ENCODE peak calls at places on chromosomes 4 and X, in seven cellular contexts. One of them, this sample, is unnamed.

GRCh38 chr4:17939061-17939460 is 82.5 kb downstream of the LCORL start:
- DNase-seq in HCEC 1CT: no peak
- DNase-seq in NCI-H2107: no peak
- DNase-seq in tibial artery: no peak
- DNase-seq in activated T-cell treated with anti-CD3 and anti-CD28 coated beads for 1 hour: no peak
- DNase-seq in NCI-H748 treated with DMSO at 0.1 percent for 48 hours: no peak
- DNase-seq in iPS DF 6.9: no peak
- DNase-seq in this sample: no peak

GRCh38 chr4:119525005-119525749 is 103.4 kb downstream of the PDE5A start:
- DNase-seq in HCEC 1CT: peak
- DNase-seq in NCI-H2107: no peak
- DNase-seq in tibial artery: no peak
- DNase-seq in activated T-cell treated with anti-CD3 and anti-CD28 coated beads for 1 hour: no peak
- DNase-seq in NCI-H748 treated with DMSO at 0.1 percent for 48 hours: no peak
- DNase-seq in iPS DF 6.9: no peak
- DNase-seq in this sample: peak

GRCh38 chrX:10190367-10190766 is 33.6 kb downstream of the CLCN4 start:
- DNase-seq in HCEC 1CT: peak
- DNase-seq in NCI-H2107: peak
- DNase-seq in tibial artery: no peak
- DNase-seq in activated T-cell treated with anti-CD3 and anti-CD28 coated beads for 1 hour: no peak
- DNase-seq in NCI-H748 treated with DMSO at 0.1 percent for 48 hours: peak
- DNase-seq in iPS DF 6.9: no peak
- DNase-seq in this sample: peak

GRCh38 chrX:135973025-135973547 is 702 bp downstream of the MMGT1 start:
- DNase-seq in HCEC 1CT: peak
- DNase-seq in NCI-H2107: no peak
- DNase-seq in tibial artery: no peak
- DNase-seq in activated T-cell treated with anti-CD3 and anti-CD28 coated beads for 1 hour: no peak
- DNase-seq in NCI-H748 treated with DMSO at 0.1 percent for 48 hours: no peak
- DNase-seq in iPS DF 6.9: no peak
- DNase-seq in this sample: no peak

GRCh38 chr4:150573534-150573933 is 8.4 kb upstream of the MAB21L2 start:
- DNase-seq in HCEC 1CT: peak
- DNase-seq in NCI-H2107: no peak
- DNase-seq in tibial artery: no peak
- DNase-seq in activated T-cell treated with anti-CD3 and anti-CD28 coated beads for 1 hour: no peak
- DNase-seq in NCI-H748 treated with DMSO at 0.1 percent for 48 hours: no peak
- DNase-seq in iPS DF 6.9: no peak
- DNase-seq in this sample: peak

GRCh38 chr4:73139991-73140390 is 70.5 kb upstream of the COX18 start:
- DNase-seq in HCEC 1CT: no peak
- DNase-seq in NCI-H2107: no peak
- DNase-seq in tibial artery: no peak
- DNase-seq in activated T-cell treated with anti-CD3 and anti-CD28 coated beads for 1 hour: no peak
- DNase-seq in NCI-H748 treated with DMSO at 0.1 percent for 48 hours: no peak
- DNase-seq in iPS DF 6.9: no peak
- DNase-seq in this sample: peak

GRCh38 chr4:173525118-173526033 is 4.7 kb downstream of the HAND2 start:
- DNase-seq in HCEC 1CT: no peak
- DNase-seq in NCI-H2107: no peak
- DNase-seq in tibial artery: no peak
- DNase-seq in activated T-cell treated with anti-CD3 and anti-CD28 coated beads for 1 hour: no peak
- DNase-seq in NCI-H748 treated with DMSO at 0.1 percent for 48 hours: no peak
- DNase-seq in iPS DF 6.9: no peak
- DNase-seq in this sample: no peak

GRCh38 chr4:15004701-15005301 is 2.5 kb downstream of the CPEB2 start:
- DNase-seq in HCEC 1CT: peak
- DNase-seq in NCI-H2107: no peak
- DNase-seq in tibial artery: peak
- DNase-seq in activated T-cell treated with anti-CD3 and anti-CD28 coated beads for 1 hour: peak
- DNase-seq in NCI-H748 treated with DMSO at 0.1 percent for 48 hours: no peak
- DNase-seq in iPS DF 6.9: no peak
- DNase-seq in this sample: peak

This sample was measured in fibroblast of lung.